ENCODE peak calls at places on chromosomes 16 and 17, in five cellular contexts. M, W, H, U and N are unnamed samples.

GRCh38 chr17:30369995-30370394 is 8.7 kb upstream of the CPD start:
- DNase-seq in M (no peak), W (no peak), H (no peak), U (no peak), N (no peak)

GRCh38 chr17:7107795-7108559 is 6.6 kb downstream of the ASGR2 start:
- DNase-seq in M (no peak), W (no peak), H (no peak), U (no peak), N (no peak)

GRCh38 chr16:58418026-58418425 is 25.8 kb downstream of the GINS3 start:
- DNase-seq in M (no peak), W (no peak), H (no peak), U (no peak), N (no peak)

GRCh38 chr16:84795338-84796053 is 24.3 kb upstream of the CRISPLD2 start:
- DNase-seq in M (peak; percentile 99), W (no peak), H (no peak), U (peak; percentile 99), N (no peak)

GRCh38 chr17:67993998-67994361 is 2.3 kb downstream of the C17orf58 start:
- DNase-seq in M (peak; percentile 13), W (no peak), H (peak; percentile 71), U (no peak), N (no peak)

GRCh38 chr17:17826340-17826708 is 10.5 kb downstream of the SREBF1 start:
- DNase-seq in M (no peak), W (no peak), H (no peak), U (no peak), N (no peak)

GRCh38 chr16:86455116-86455515 is 55.2 kb upstream of the FOXF1 start:
- DNase-seq in M (peak; percentile 40), W (no peak), H (no peak), U (peak; percentile 62), N (no peak)

GRCh38 chr17:44557653-44558285 is 485 bp downstream of the FZD2 start:
- DNase-seq in M (peak; percentile 64), W (peak; percentile 72), H (peak; percentile 79), U (peak; percentile 80), N (no peak)

GRCh38 chr17:69375229-69375628 is 39.3 kb upstream of the MAP2K6 start:
- DNase-seq in M (no peak), W (no peak), H (no peak), U (no peak), N (no peak)

GRCh38 chr17:80856863-80857488 is 134.7 kb upstream of the CHMP6 start:
- DNase-seq in M (no peak), W (no peak), H (no peak), U (no peak), N (no peak)

GRCh38 chr17:83191388-83192160 is 112.2 kb downstream of the METRNL start:
- DNase-seq in M (no peak), W (no peak), H (no peak), U (no peak), N (no peak)

GRCh38 chr17:72369366-72369765 is 248.5 kb downstream of the SOX9 start:
- DNase-seq in M (no peak), W (no peak), H (no peak), U (no peak), N (no peak)

GRCh38 chr16:88613293-88613692 is 25.1 kb upstream of the IL17C start:
- DNase-seq in M (no peak), W (no peak), H (no peak), U (no peak), N (no peak)

GRCh38 chr17:850828-851759 is 68.9 kb downstream of the MRM3 start:
- DNase-seq in M (peak; percentile 16), W (no peak), H (peak; percentile 46), U (peak; percentile 95), N (no peak)

GRCh38 chr17:75587718-75588545 is at the start of gene MYO15B:
- DNase-seq in M (no peak), W (peak; percentile 88), H (no peak), U (peak; percentile 27), N (peak; percentile 71)

DNA sequence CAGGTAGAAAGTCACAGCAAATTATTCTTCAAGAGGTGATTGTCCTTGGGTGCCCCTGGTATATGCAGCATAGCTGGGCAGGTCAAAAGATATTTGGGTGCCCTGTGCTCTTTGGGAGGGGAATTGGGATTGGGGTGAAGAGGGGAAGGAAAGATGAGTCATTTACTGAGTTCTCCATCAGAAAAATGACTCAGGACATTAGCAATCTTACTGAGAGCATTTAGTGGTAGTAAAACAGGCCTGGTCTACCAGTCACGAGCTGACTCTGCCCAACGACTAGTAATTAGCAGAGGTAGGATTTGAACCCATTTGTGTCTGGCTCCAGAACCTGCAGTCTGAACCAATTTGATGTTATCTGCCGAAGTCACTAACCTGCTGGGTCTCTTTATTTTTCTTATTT is 6.0 kb upstream of the GRIN2A start:
- DNase-seq in M (no peak), W (no peak), H (no peak), U (no peak), N (no peak)
- TF ChIP-seq CTCF in M (no peak), W (no peak), H (no peak), U (no peak), N (no peak)

GRCh38 chr17:41340496-41340895 is 10.1 kb downstream of the KRT33A start:
- DNase-seq in M (no peak), W (no peak), H (no peak), U (no peak), N (no peak)
- TF ChIP-seq CTCF in M (no peak), W (no peak), H (no peak), U (no peak), N (no peak)

DNA sequence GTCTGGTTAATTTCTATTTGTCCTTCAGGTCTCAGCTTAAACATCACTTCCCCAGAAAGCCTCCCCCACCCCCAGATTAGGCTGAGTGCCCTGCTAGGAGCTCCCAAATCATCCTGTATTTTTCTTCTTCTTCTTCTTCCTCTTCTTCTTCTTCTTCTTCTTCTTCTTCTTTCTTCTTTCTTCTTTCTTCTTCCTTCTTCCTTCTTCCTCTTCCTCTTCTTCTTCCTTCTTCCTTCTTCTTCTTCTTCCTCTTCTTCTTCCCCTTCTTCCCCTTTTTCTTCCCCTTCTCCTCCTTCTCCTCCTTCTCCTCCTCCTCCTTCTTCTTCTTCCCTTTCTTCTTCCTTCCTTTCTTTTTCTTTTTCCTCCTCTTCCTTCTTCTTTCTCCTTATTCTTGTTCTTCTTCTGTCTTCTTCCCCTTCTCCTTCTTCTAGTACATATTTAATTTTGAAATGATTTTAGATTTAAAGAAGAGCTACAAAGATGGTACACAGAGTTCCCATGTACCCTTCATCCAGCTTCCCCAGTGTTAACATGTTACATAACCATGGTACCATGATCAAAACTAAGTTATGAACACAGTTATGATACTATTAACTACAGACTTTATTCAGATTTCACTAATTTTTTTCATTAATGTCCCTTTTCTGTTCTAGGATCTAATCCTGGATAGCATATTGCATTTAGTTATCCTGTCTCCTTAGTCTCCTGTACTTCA is 27.1 kb upstream of the DHX40 start:
- DNase-seq in M (no peak), W (no peak), H (no peak), U (no peak), N (no peak)
- TF ChIP-seq CTCF in M (no peak), W (no peak), H (no peak), U (no peak), N (no peak)

DNA sequence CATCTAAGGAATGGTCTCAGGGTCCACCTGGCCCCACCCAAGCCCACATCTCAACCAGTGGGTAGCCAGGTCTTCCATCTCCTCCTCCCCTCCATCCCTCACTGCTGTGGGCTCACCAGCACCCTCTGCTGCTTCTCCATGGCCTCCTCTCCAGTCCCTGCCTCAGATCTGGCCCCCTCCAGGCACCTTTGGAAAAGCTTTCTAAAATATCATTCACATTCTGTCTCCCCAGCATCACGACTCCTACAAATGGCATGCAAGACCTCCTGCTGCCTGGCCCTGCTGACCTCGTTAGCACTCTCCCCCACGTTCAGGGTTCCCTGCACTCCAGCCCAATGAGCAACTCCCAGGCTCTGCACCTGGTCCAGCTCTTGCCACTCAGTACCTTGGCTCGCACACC is 13.7 kb downstream of the GLP2R start:
- DNase-seq in M (no peak), W (no peak), H (no peak), U (peak; percentile 14), N (no peak)
- TF ChIP-seq CTCF in M (peak; percentile 4), W (no peak), H (no peak), U (peak; percentile 35), N (no peak)